ENCODE peak calls at places on chromosomes 2 and 18, in ten cellular contexts. Y is BJ; B is osteocyte; G is CD8-positive, alpha-beta T cell; T is A673; W is tibial nerve; O is cardiac muscle cell; X is colonic mucosa; V is pancreas; N is AG09319. D is an unnamed sample.

GRCh38 chr2:31239842-31240198 is 5.9 kb downstream of the EHD3 start:
- DNase-seq in W (no peak), Y (no peak), G (no peak), X (no peak), V (no peak), T (peak), N (no peak), O (peak), B (no peak), D (no peak)

GRCh38 chr2:64807417-64807816 is 153.7 kb upstream of the SERTAD2 start:
- DNase-seq in N (peak), X (no peak), Y (peak), T (peak), G (no peak), O (peak), B (no peak), V (no peak), W (no peak), D (peak)

GRCh38 chr18:13835202-13835601 is 11.3 kb downstream of the MC5R start:
- DNase-seq in O (no peak), T (no peak), G (no peak), B (no peak), W (no peak), Y (no peak), N (no peak), V (no peak), X (no peak), D (no peak)

GRCh38 chr18:58337688-58338087 is 291.2 kb downstream of the ALPK2 start:
- DNase-seq in O (peak), X (peak), T (peak), V (no peak), G (no peak), W (no peak), N (no peak), B (no peak), Y (no peak), D (no peak)

GRCh38 chr2:42316910-42317309 is 44.1 kb downstream of the COX7A2L start:
- DNase-seq in V (no peak), W (no peak), X (no peak), G (no peak), B (no peak), N (no peak), Y (no peak), T (no peak), O (no peak), D (no peak)

GRCh38 chr18:79461627-79462026 is 65.9 kb downstream of the NFATC1 start:
- DNase-seq in N (no peak), B (no peak), W (no peak), V (no peak), O (no peak), T (no peak), X (no peak), Y (no peak), G (no peak), D (no peak)

GRCh38 chr18:515838-516237 is 15.3 kb upstream of the COLEC12 start:
- DNase-seq in B (no peak), X (no peak), O (no peak), T (no peak), V (no peak), G (no peak), N (no peak), Y (no peak), W (no peak), D (no peak)

GRCh38 chr2:149320362-149320761 is 10.0 kb upstream of the LYPD6 start:
- DNase-seq in X (no peak), B (no peak), W (no peak), N (no peak), O (no peak), T (no peak), Y (no peak), G (no peak), V (no peak), D (no peak)

GRCh38 chr2:195026261-195026660 is 630.8 kb upstream of the SLC39A10 start:
- DNase-seq in G (no peak), V (no peak), O (no peak), T (no peak), B (no peak), X (no peak), N (no peak), Y (no peak), W (no peak), D (peak)

GRCh38 chr2:44168684-44169154 is at the start of gene PPM1B:
- DNase-seq in T (no peak), N (no peak), Y (no peak), W (no peak), V (no peak), G (peak), X (peak), O (no peak), B (peak), D (peak)

GRCh38 chr2:69381337-69381737 is 5.7 kb downstream of the GFPT1 start:
- DNase-seq in O (peak), G (no peak), Y (no peak), N (no peak), V (no peak), B (no peak), X (no peak), T (peak), W (no peak), D (no peak)

GRCh38 chr2:231928901-231929725 is 2.9 kb upstream of the NPPC start:
- DNase-seq in W (no peak), G (no peak), Y (no peak), T (no peak), X (no peak), V (peak), N (no peak), O (no peak), B (peak), D (no peak)

GRCh38 chr2:233807215-233807865 is 29.2 kb downstream of the MROH2A start:
- DNase-seq in Y (no peak), N (no peak), V (peak), G (no peak), W (no peak), X (no peak), O (no peak), B (no peak), T (no peak), D (peak)

GRCh38 chr2:8574196-8575010 is 107.5 kb upstream of the ID2 start:
- DNase-seq in O (no peak), B (peak), N (no peak), V (peak), X (peak), T (no peak), Y (no peak), G (no peak), W (no peak), D (peak)

GRCh38 chr18:76824754-76825153 is 2.4 kb downstream of the ZNF236 start:
- DNase-seq in O (no peak), G (no peak), X (no peak), V (no peak), B (peak), T (no peak), Y (no peak), W (no peak), N (no peak), D (no peak)

GRCh38 chr18:76822510-76823165 is at the start of gene ZNF236:
- DNase-seq in V (peak), N (peak), Y (no peak), G (peak), T (peak), B (peak), W (peak), X (peak), O (peak), D (peak)

GRCh38 chr18:76823166-76823539 is 796 bp downstream of the ZNF236 start:
- DNase-seq in X (peak), G (no peak), Y (no peak), W (no peak), T (no peak), N (no peak), B (no peak), V (peak), O (no peak), D (no peak)

GRCh38 chr18:76824136-76824676 is 1.8 kb downstream of the ZNF236 start:
- DNase-seq in Y (no peak), W (no peak), G (no peak), B (peak), T (no peak), N (no peak), V (no peak), O (no peak), X (no peak), D (no peak)

DNA sequence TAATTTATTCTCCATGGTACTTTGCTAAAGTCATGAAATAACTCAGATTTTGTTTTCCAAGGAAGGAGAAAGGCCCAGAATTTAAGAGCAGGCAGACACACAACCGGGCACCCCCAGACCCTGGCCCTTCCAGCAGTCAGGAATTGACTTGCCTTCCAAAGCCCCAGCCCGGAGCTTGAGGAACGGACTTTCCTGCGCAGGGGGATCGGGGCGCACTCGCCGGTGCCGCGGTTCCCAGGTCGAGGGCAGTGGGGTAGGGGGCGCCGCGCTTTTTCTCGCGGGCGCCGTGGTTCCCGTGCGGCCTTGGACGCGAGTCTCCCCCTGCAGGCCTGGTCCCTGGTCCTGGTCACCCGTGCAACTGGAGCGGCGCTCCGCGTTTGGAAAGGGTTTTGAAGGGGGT is 1.2 kb downstream of the ZNF236 start:
- DNase-seq in X (peak), V (peak), Y (no peak), N (no peak), G (no peak), B (peak), O (peak), W (no peak), T (no peak), D (no peak)
- TF ChIP-seq CTCF in X (no peak), V (no peak), Y (peak), N (peak), G (no peak), B (peak), O (peak), W (no peak), T (peak), D (peak)

GRCh38 chr2:74416721-74417120 is 4.7 kb downstream of the C2orf81 start:
- DNase-seq in N (no peak), B (no peak), T (no peak), O (no peak), V (no peak), X (no peak), Y (no peak), W (no peak), G (no peak), D (no peak)
- TF ChIP-seq CTCF in N (no peak), B (peak), T (no peak), O (no peak), V (no peak), X (no peak), Y (peak), W (no peak), G (no peak), D (no peak)

GRCh38 chr18:76203552-76203951 is 291.5 kb downstream of the ZNF516 start:
- DNase-seq in W (no peak), X (no peak), Y (no peak), B (no peak), T (no peak), N (no peak), O (no peak), V (no peak), G (no peak), D (no peak)

GRCh38 chr18:76205906-76206305 is 289.1 kb downstream of the ZNF516 start:
- DNase-seq in O (no peak), X (no peak), N (no peak), B (no peak), Y (no peak), V (no peak), W (no peak), T (no peak), G (no peak), D (no peak)

GRCh38 chr18:76209597-76209996 is 285.4 kb downstream of the ZNF516 start:
- DNase-seq in N (no peak), X (no peak), O (peak), W (no peak), T (no peak), G (no peak), V (no peak), B (no peak), Y (peak), D (no peak)

GRCh38 chr18:76212958-76213357 is 282.1 kb downstream of the ZNF516 start:
- DNase-seq in N (no peak), W (no peak), B (no peak), Y (no peak), G (no peak), O (no peak), T (no peak), X (no peak), V (no peak), D (no peak)

GRCh38 chr18:76208632-76209308 is 286.3 kb downstream of the ZNF516 start:
- DNase-seq in O (peak), Y (no peak), B (no peak), N (no peak), W (no peak), V (no peak), T (no peak), G (no peak), X (no peak), D (no peak)
- TF ChIP-seq CTCF in O (no peak), Y (no peak), B (no peak), N (no peak), W (no peak), V (no peak), T (no peak), G (no peak), X (no peak), D (no peak)

GRCh38 chr2:240557101-240557751 is 562 bp downstream of the ANKMY1 start:
- DNase-seq in Y (no peak), V (peak), T (no peak), G (no peak), O (no peak), W (no peak), X (peak), N (no peak), B (no peak), D (no peak)
- TF ChIP-seq CTCF in Y (no peak), V (no peak), T (no peak), G (no peak), O (no peak), W (no peak), X (peak), N (no peak), B (no peak), D (no peak)

GRCh38 chr2:147141930-147142329 is 702.9 kb upstream of the ACVR2A start:
- DNase-seq in W (no peak), B (no peak), X (no peak), V (no peak), Y (no peak), O (no peak), N (no peak), G (no peak), T (no peak), D (no peak)
- TF ChIP-seq CTCF in W (no peak), B (no peak), X (no peak), V (no peak), Y (no peak), O (peak), N (no peak), G (no peak), T (no peak), D (no peak)

GRCh38 chr18:3447895-3448844 is 1.8 kb upstream of the TGIF1 start:
- DNase-seq in B (peak), Y (peak), W (peak), G (peak), V (peak), O (peak), N (peak), X (peak), T (peak), D (peak)
- TF ChIP-seq CTCF in B (no peak), Y (peak), W (peak), G (no peak), V (no peak), O (peak), N (peak), X (no peak), T (peak), D (no peak)